ENCODE peak calls at places on chromosomes 4 and X, in ten cellular contexts. One of them, this sample, is unnamed. For H3K27me3, the result is how much of the 10 kb centered on the place peaks cover.

GRCh38 chrX:22134681-22135080 is 102.6 kb downstream of the PHEX start:
- DNase-seq in left ventricle myocardium inferior: no peak
- DNase-seq in ovary: no peak
- DNase-seq in MM.1S: no peak
- DNase-seq in neural progenitor cell: no peak
- DNase-seq in cardiac muscle cell: no peak
- DNase-seq in A673: no peak
- DNase-seq in breast epithelium: no peak
- DNase-seq in uterus: no peak
- DNase-seq in thoracic aorta: no peak
- DNase-seq in this sample: no peak

GRCh38 chr4:145719752-145720624 is 40.0 kb downstream of the C4orf51 start:
- DNase-seq in cardiac muscle cell: no peak
- DNase-seq in neural progenitor cell: no peak
- DNase-seq in ovary: no peak
- DNase-seq in uterus: no peak
- DNase-seq in left ventricle myocardium inferior: no peak
- DNase-seq in thoracic aorta: no peak
- DNase-seq in MM.1S: no peak
- DNase-seq in breast epithelium: no peak
- DNase-seq in A673: no peak
- DNase-seq in this sample: no peak

GRCh38 chr4:80385397-80386280 is 50.1 kb downstream of the CFAP299 start:
- DNase-seq in neural progenitor cell: no peak
- DNase-seq in MM.1S: no peak
- DNase-seq in left ventricle myocardium inferior: no peak
- DNase-seq in cardiac muscle cell: no peak
- DNase-seq in thoracic aorta: no peak
- DNase-seq in uterus: no peak
- DNase-seq in A673: no peak
- DNase-seq in breast epithelium: no peak
- DNase-seq in ovary: no peak
- DNase-seq in this sample: no peak

GRCh38 chr4:185128272-185129119 is 14.6 kb upstream of the SLC25A4 start:
- DNase-seq in A673: peak
- DNase-seq in breast epithelium: no peak
- DNase-seq in ovary: peak
- DNase-seq in cardiac muscle cell: peak
- DNase-seq in left ventricle myocardium inferior: peak
- DNase-seq in uterus: peak
- DNase-seq in thoracic aorta: no peak
- DNase-seq in MM.1S: no peak
- DNase-seq in neural progenitor cell: peak
- DNase-seq in this sample: peak

GRCh38 chr4:35918491-35918977 is 325.8 kb downstream of the ARAP2 start:
- DNase-seq in thoracic aorta: no peak
- DNase-seq in A673: no peak
- DNase-seq in neural progenitor cell: no peak
- DNase-seq in ovary: no peak
- DNase-seq in uterus: no peak
- DNase-seq in cardiac muscle cell: no peak
- DNase-seq in MM.1S: no peak
- DNase-seq in breast epithelium: no peak
- DNase-seq in left ventricle myocardium inferior: no peak
- DNase-seq in this sample: no peak

GRCh38 chrX:119996069-119996468 is 52.5 kb upstream of the NKAP start:
- DNase-seq in thoracic aorta: no peak
- DNase-seq in A673: no peak
- DNase-seq in MM.1S: no peak
- DNase-seq in uterus: no peak
- DNase-seq in left ventricle myocardium inferior: no peak
- DNase-seq in cardiac muscle cell: no peak
- DNase-seq in breast epithelium: no peak
- DNase-seq in ovary: no peak
- DNase-seq in neural progenitor cell: no peak
- DNase-seq in this sample: no peak

GRCh38 chr4:94890579-94890978 is 132.8 kb downstream of the BMPR1B start:
- DNase-seq in breast epithelium: no peak
- DNase-seq in left ventricle myocardium inferior: no peak
- DNase-seq in MM.1S: no peak
- DNase-seq in thoracic aorta: no peak
- DNase-seq in A673: no peak
- DNase-seq in cardiac muscle cell: no peak
- DNase-seq in ovary: no peak
- DNase-seq in neural progenitor cell: no peak
- DNase-seq in uterus: no peak
- DNase-seq in this sample: no peak

GRCh38 chrX:10350991-10351390 is 194.2 kb downstream of the CLCN4 start:
- DNase-seq in left ventricle myocardium inferior: no peak
- DNase-seq in uterus: no peak
- DNase-seq in breast epithelium: no peak
- DNase-seq in A673: no peak
- DNase-seq in neural progenitor cell: no peak
- DNase-seq in thoracic aorta: no peak
- DNase-seq in MM.1S: no peak
- DNase-seq in ovary: no peak
- DNase-seq in cardiac muscle cell: no peak
- DNase-seq in this sample: no peak

GRCh38 chrX:72026341-72027023 is 105.2 kb downstream of the RTL5 start:
- DNase-seq in uterus: no peak
- DNase-seq in neural progenitor cell: no peak
- DNase-seq in ovary: no peak
- DNase-seq in thoracic aorta: no peak
- DNase-seq in MM.1S: no peak
- DNase-seq in left ventricle myocardium inferior: no peak
- DNase-seq in A673: no peak
- DNase-seq in breast epithelium: no peak
- DNase-seq in cardiac muscle cell: no peak
- DNase-seq in this sample: no peak
- H3K27me3 ChIP-seq in uterus: under half
- H3K27me3 ChIP-seq in neural progenitor cell: under half
- H3K27me3 ChIP-seq in ovary: under half
- H3K27me3 ChIP-seq in thoracic aorta: under half
- H3K27me3 ChIP-seq in MM.1S: under half
- H3K27me3 ChIP-seq in left ventricle myocardium inferior: under half
- H3K27me3 ChIP-seq in A673: under half
- H3K27me3 ChIP-seq in breast epithelium: under half
- H3K27me3 ChIP-seq in cardiac muscle cell: under half
- H3K27me3 ChIP-seq in this sample: under half

GRCh38 chr4:163495900-163496299 is 1.4 kb downstream of the TMA16 start:
- DNase-seq in thoracic aorta: no peak
- DNase-seq in uterus: no peak
- DNase-seq in MM.1S: peak
- DNase-seq in A673: peak
- DNase-seq in breast epithelium: no peak
- DNase-seq in left ventricle myocardium inferior: no peak
- DNase-seq in ovary: no peak
- DNase-seq in cardiac muscle cell: no peak
- DNase-seq in neural progenitor cell: no peak
- DNase-seq in this sample: no peak
- H3K27ac ChIP-seq in thoracic aorta: no peak
- H3K27ac ChIP-seq in uterus: no peak
- H3K27ac ChIP-seq in MM.1S: no peak
- H3K27ac ChIP-seq in A673: peak
- H3K27ac ChIP-seq in breast epithelium: no peak
- H3K27ac ChIP-seq in left ventricle myocardium inferior: no peak
- H3K27ac ChIP-seq in ovary: no peak
- H3K27ac ChIP-seq in cardiac muscle cell: peak
- H3K27ac ChIP-seq in neural progenitor cell: peak
- H3K27ac ChIP-seq in this sample: no peak

GRCh38 chrX:69158166-69159040 is 6.8 kb downstream of the PJA1 start:
- DNase-seq in breast epithelium: no peak
- DNase-seq in ovary: peak
- DNase-seq in thoracic aorta: peak
- DNase-seq in cardiac muscle cell: peak
- DNase-seq in MM.1S: no peak
- DNase-seq in A673: peak
- DNase-seq in uterus: peak
- DNase-seq in neural progenitor cell: peak
- DNase-seq in left ventricle myocardium inferior: peak
- DNase-seq in this sample: no peak
- TF ChIP-seq CTCF in breast epithelium: no peak
- TF ChIP-seq CTCF in ovary: peak
- TF ChIP-seq CTCF in thoracic aorta: peak
- TF ChIP-seq CTCF in cardiac muscle cell: peak
- TF ChIP-seq CTCF in MM.1S: peak
- TF ChIP-seq CTCF in A673: peak
- TF ChIP-seq CTCF in uterus: peak
- TF ChIP-seq CTCF in neural progenitor cell: peak
- TF ChIP-seq CTCF in left ventricle myocardium inferior: peak
- TF ChIP-seq CTCF in this sample: peak

GRCh38 chrX:140505421-140506337 is 810 bp upstream of the SOX3 start:
- DNase-seq in MM.1S: no peak
- DNase-seq in breast epithelium: no peak
- DNase-seq in cardiac muscle cell: no peak
- DNase-seq in left ventricle myocardium inferior: no peak
- DNase-seq in neural progenitor cell: peak
- DNase-seq in ovary: no peak
- DNase-seq in uterus: no peak
- DNase-seq in A673: no peak
- DNase-seq in thoracic aorta: no peak
- DNase-seq in this sample: no peak
- H3K27me3 ChIP-seq in MM.1S: under half
- H3K27me3 ChIP-seq in breast epithelium: under half
- H3K27me3 ChIP-seq in cardiac muscle cell: half or more
- H3K27me3 ChIP-seq in left ventricle myocardium inferior: half or more
- H3K27me3 ChIP-seq in neural progenitor cell: under half
- H3K27me3 ChIP-seq in ovary: under half
- H3K27me3 ChIP-seq in uterus: half or more
- H3K27me3 ChIP-seq in A673: half or more
- H3K27me3 ChIP-seq in thoracic aorta: under half
- H3K27me3 ChIP-seq in this sample: half or more

DNA sequence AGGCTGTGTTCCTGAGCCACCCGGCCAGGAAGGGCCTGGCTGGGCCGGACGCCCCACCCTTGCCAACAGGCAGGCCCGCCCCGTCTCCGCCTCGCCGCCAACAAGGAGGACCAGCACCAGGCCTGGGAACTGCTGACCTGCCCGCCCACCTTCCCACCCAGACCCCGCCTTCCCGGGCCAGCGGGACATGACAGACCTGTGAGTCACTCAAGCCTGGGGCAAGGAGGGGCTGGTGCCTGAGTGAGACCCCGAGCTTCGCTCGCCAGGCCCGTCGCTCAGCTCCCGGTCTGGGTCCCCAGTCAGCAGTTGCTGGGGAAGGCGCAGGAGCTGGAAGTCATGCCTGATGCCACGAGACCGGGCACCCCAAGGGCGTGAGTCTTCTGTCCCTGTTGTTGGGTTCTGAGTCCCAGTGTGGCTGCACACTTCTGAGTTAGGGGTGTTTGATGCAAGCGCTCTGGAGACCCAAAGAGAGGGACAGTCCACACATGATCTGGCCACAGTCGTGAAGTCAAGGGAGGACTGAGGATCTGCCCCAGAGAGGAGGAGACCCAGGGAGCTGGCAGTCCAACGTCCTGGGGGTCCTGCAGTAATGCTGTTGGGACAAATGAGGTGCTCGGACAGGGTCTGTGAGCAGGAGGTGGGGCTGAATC is at the start of gene DNASE1L1:
- DNase-seq in breast epithelium: no peak
- DNase-seq in thoracic aorta: peak
- DNase-seq in cardiac muscle cell: peak
- DNase-seq in uterus: peak
- DNase-seq in MM.1S: peak
- DNase-seq in A673: no peak
- DNase-seq in left ventricle myocardium inferior: peak
- DNase-seq in neural progenitor cell: peak
- DNase-seq in ovary: peak
- DNase-seq in this sample: no peak
- H3K27ac ChIP-seq in breast epithelium: peak
- H3K27ac ChIP-seq in thoracic aorta: peak
- H3K27ac ChIP-seq in cardiac muscle cell: peak
- H3K27ac ChIP-seq in uterus: peak
- H3K27ac ChIP-seq in MM.1S: peak
- H3K27ac ChIP-seq in A673: no peak
- H3K27ac ChIP-seq in left ventricle myocardium inferior: peak
- H3K27ac ChIP-seq in neural progenitor cell: no peak
- H3K27ac ChIP-seq in ovary: no peak
- H3K27ac ChIP-seq in this sample: no peak

DNA sequence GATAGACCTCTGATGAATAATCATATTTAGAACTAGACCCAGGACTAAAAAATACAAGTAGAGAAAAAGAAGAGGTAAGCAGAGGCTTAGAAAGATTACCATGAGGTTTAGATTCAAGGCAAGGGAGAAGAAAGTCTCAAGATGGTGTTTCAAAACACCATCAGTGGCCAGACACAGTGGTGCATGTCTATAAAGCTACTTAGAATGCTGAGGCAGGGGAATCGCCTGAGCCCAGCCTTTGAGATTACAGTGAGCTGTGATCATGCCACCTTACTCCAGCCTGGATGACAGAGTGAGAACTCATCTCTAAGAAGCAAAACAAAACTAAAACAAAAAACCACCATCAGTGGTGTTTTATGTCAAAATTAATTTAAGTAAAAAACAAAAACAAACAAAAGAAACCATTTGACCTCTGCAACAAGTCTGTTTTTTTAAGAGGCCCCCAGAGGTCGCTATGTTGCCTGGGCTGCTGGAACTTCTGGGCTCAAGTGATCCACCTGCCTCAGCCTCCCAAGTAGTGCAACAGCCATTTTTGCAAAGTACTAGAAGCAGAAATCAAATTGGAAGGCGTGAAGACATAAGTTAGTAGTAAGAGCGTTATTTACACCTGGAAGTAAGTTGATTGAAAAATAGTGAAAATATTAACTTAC is 784.3 kb downstream of the ADGRL3 start:
- DNase-seq in A673: no peak
- DNase-seq in cardiac muscle cell: no peak
- DNase-seq in neural progenitor cell: peak
- DNase-seq in left ventricle myocardium inferior: no peak
- DNase-seq in uterus: no peak
- DNase-seq in ovary: no peak
- DNase-seq in breast epithelium: no peak
- DNase-seq in MM.1S: no peak
- DNase-seq in thoracic aorta: no peak
- DNase-seq in this sample: no peak
- TF ChIP-seq CTCF in A673: no peak
- TF ChIP-seq CTCF in cardiac muscle cell: no peak
- TF ChIP-seq CTCF in neural progenitor cell: peak
- TF ChIP-seq CTCF in left ventricle myocardium inferior: no peak
- TF ChIP-seq CTCF in uterus: no peak
- TF ChIP-seq CTCF in ovary: no peak
- TF ChIP-seq CTCF in breast epithelium: no peak
- TF ChIP-seq CTCF in MM.1S: no peak
- TF ChIP-seq CTCF in thoracic aorta: no peak
- TF ChIP-seq CTCF in this sample: no peak

DNA sequence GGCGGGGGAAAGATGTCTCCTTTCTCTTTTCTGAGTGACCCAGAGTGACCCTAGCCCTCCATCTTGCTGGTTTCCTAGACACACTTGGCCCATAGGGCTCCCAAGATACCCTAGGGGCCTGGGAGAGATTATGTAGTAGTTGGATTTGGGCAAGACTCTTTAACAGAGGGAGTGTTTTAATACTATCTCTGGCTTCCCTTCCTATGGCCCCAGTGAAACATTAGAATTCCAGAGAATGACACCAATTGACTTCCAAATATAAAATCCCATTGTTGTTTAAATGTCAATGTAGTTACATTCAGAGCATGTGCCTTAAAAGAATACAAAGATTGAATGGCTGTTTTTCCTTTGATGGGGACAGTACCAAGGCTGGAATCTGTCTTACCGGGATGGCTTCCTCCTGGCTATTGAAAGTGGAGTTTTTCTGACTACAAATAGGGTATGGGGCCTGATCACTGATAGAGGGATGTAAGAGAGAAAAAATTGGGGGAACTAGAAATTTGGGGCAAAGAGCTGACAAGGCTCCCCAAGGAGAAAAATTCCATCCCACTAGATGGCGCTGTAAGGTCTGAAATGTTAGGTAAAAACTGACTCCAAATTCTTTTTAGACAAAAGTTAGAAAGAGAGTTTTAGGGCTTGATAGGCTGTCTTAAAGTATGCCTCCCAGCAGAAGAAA is 10.7 kb downstream of the TENT5D start:
- DNase-seq in uterus: no peak
- DNase-seq in A673: peak
- DNase-seq in thoracic aorta: no peak
- DNase-seq in cardiac muscle cell: no peak
- DNase-seq in MM.1S: peak
- DNase-seq in left ventricle myocardium inferior: no peak
- DNase-seq in ovary: no peak
- DNase-seq in neural progenitor cell: peak
- DNase-seq in breast epithelium: no peak
- DNase-seq in this sample: no peak
- H3K27me3 ChIP-seq in uterus: under half
- H3K27me3 ChIP-seq in A673: under half
- H3K27me3 ChIP-seq in thoracic aorta: under half
- H3K27me3 ChIP-seq in cardiac muscle cell: under half
- H3K27me3 ChIP-seq in MM.1S: under half
- H3K27me3 ChIP-seq in left ventricle myocardium inferior: under half
- H3K27me3 ChIP-seq in ovary: under half
- H3K27me3 ChIP-seq in neural progenitor cell: under half
- H3K27me3 ChIP-seq in breast epithelium: under half
- H3K27me3 ChIP-seq in this sample: under half